ENCODE peak calls at places on chromosomes 11 and 22, in nine cellular contexts. V, G, F, X, B, R, W, J and N are unnamed samples.

GRCh38 chr11:115226556-115226955 is 277.7 kb downstream of the CADM1 start:
- DNase-seq in J (no peak), B (no peak), R (no peak), F (no peak), G (no peak), X (no peak), W (peak; percentile 75), V (no peak), N (no peak)

GRCh38 chr11:45771942-45772522 is 32.9 kb upstream of the SLC35C1 start:
- DNase-seq in V (peak; percentile 82), X (peak; percentile 91), J (peak; percentile 95), B (peak; percentile 90), W (peak; percentile 97), G (peak; percentile 86), R (peak; percentile 73), F (peak; percentile 67), N (peak; percentile 83)

GRCh38 chr11:119103793-119104192 is 2.1 kb upstream of the DPAGT1 start:
- DNase-seq in G (no peak), X (peak; percentile 33), F (no peak), R (no peak), V (no peak), W (no peak), B (peak; percentile 92), J (no peak), N (no peak)

GRCh38 chr11:107733518-107733917 is 21.7 kb upstream of the SLN start:
- DNase-seq in F (no peak), W (no peak), B (peak; percentile 35), R (no peak), G (no peak), X (no peak), J (no peak), V (no peak), N (no peak)

GRCh38 chr22:48778308-48779195 is 1049.1 kb downstream of the BRD1 start:
- DNase-seq in X (no peak), J (no peak), F (no peak), B (no peak), G (peak; percentile 9), R (no peak), W (no peak), V (no peak), N (no peak)

GRCh38 chr11:114501901-114502300 is 57.8 kb downstream of the NXPE1 start:
- DNase-seq in W (no peak), F (no peak), B (no peak), V (no peak), J (no peak), G (no peak), X (no peak), R (no peak), N (no peak)

GRCh38 chr22:22754268-22754657 is 109.8 kb downstream of the GGTLC2 start:
- DNase-seq in G (peak; percentile 28), F (no peak), W (no peak), J (no peak), R (no peak), V (no peak), B (no peak), X (no peak), N (no peak)

GRCh38 chr11:11996321-11997174 is 11.9 kb downstream of the DKK3 start:
- DNase-seq in W (no peak), X (no peak), F (no peak), R (no peak), J (peak; percentile 45), G (no peak), B (no peak), V (no peak), N (no peak)